ENCODE peak calls at places on chromosomes 5 and 9, in seven cellular contexts. One of them, this sample, is unnamed.

GRCh38 chr5:179023528-179024189 is at the start of gene ZNF879:
- DNase-seq in neuronal stem cell: peak
- DNase-seq in IMR-90: peak
- DNase-seq in H1: peak
- DNase-seq in mesendoderm: peak
- DNase-seq in trophoblast cell: peak
- DNase-seq in H9: peak
- DNase-seq in this sample: peak

GRCh38 chr9:127021664-127022337 is 100.6 kb downstream of the ANGPTL2 start:
- DNase-seq in neuronal stem cell: no peak
- DNase-seq in IMR-90: peak
- DNase-seq in H1: no peak
- DNase-seq in mesendoderm: no peak
- DNase-seq in trophoblast cell: peak
- DNase-seq in H9: no peak
- DNase-seq in this sample: peak

GRCh38 chr5:14165375-14166091 is 22.4 kb downstream of the TRIO start:
- DNase-seq in neuronal stem cell: no peak
- DNase-seq in IMR-90: peak
- DNase-seq in H1: no peak
- DNase-seq in mesendoderm: peak
- DNase-seq in trophoblast cell: peak
- DNase-seq in H9: no peak
- DNase-seq in this sample: peak

GRCh38 chr5:123696948-123697347 is 185.0 kb downstream of the CSNK1G3 start:
- DNase-seq in neuronal stem cell: no peak
- DNase-seq in IMR-90: peak
- DNase-seq in H1: no peak
- DNase-seq in mesendoderm: no peak
- DNase-seq in trophoblast cell: no peak
- DNase-seq in H9: no peak
- DNase-seq in this sample: peak

GRCh38 chr5:116557669-116558271 is 16.9 kb downstream of the SEMA6A start:
- DNase-seq in neuronal stem cell: no peak
- DNase-seq in IMR-90: peak
- DNase-seq in H1: no peak
- DNase-seq in mesendoderm: peak
- DNase-seq in trophoblast cell: peak
- DNase-seq in H9: no peak
- DNase-seq in this sample: peak

GRCh38 chr5:145237843-145238242 is 597.3 kb downstream of the PRELID2 start:
- DNase-seq in neuronal stem cell: peak
- DNase-seq in IMR-90: peak
- DNase-seq in H1: peak
- DNase-seq in mesendoderm: peak
- DNase-seq in trophoblast cell: peak
- DNase-seq in H9: peak
- DNase-seq in this sample: peak

GRCh38 chr5:159874308-159874707 is 42.0 kb upstream of the ADRA1B start:
- DNase-seq in neuronal stem cell: no peak
- DNase-seq in IMR-90: peak
- DNase-seq in H1: no peak
- DNase-seq in mesendoderm: no peak
- DNase-seq in trophoblast cell: no peak
- DNase-seq in H9: no peak
- DNase-seq in this sample: peak

GRCh38 chr5:28779161-28779754 is 1740.9 kb upstream of the CDH9 start:
- DNase-seq in neuronal stem cell: no peak
- DNase-seq in IMR-90: no peak
- DNase-seq in H1: no peak
- DNase-seq in mesendoderm: peak
- DNase-seq in trophoblast cell: no peak
- DNase-seq in H9: no peak
- DNase-seq in this sample: peak

GRCh38 chr5:91281409-91281808 is 101.7 kb downstream of the ARRDC3 start:
- DNase-seq in neuronal stem cell: no peak
- DNase-seq in IMR-90: peak
- DNase-seq in H1: no peak
- DNase-seq in mesendoderm: no peak
- DNase-seq in trophoblast cell: peak
- DNase-seq in H9: no peak
- DNase-seq in this sample: peak

GRCh38 chr5:35145671-35146317 is 84.5 kb downstream of the PRLR start:
- DNase-seq in neuronal stem cell: no peak
- DNase-seq in IMR-90: peak
- DNase-seq in H1: no peak
- DNase-seq in mesendoderm: peak
- DNase-seq in trophoblast cell: peak
- DNase-seq in H9: no peak
- DNase-seq in this sample: no peak

GRCh38 chr5:5221731-5222130 is 81.6 kb downstream of the ADAMTS16 start:
- DNase-seq in neuronal stem cell: no peak
- DNase-seq in IMR-90: peak
- DNase-seq in H1: no peak
- DNase-seq in mesendoderm: no peak
- DNase-seq in trophoblast cell: peak
- DNase-seq in H9: no peak
- DNase-seq in this sample: peak

GRCh38 chr5:157821822-157822622 is 36.9 kb downstream of the CLINT1 start:
- DNase-seq in neuronal stem cell: no peak
- DNase-seq in IMR-90: peak
- DNase-seq in H1: no peak
- DNase-seq in mesendoderm: no peak
- DNase-seq in trophoblast cell: peak
- DNase-seq in H9: no peak
- DNase-seq in this sample: peak

GRCh38 chr9:131411719-131412681 is 18.1 kb downstream of the PRRC2B start:
- DNase-seq in neuronal stem cell: no peak
- DNase-seq in IMR-90: no peak
- DNase-seq in H1: no peak
- DNase-seq in mesendoderm: no peak
- DNase-seq in trophoblast cell: peak
- DNase-seq in H9: no peak
- DNase-seq in this sample: no peak

GRCh38 chr5:943874-944620 is 51.4 kb downstream of the TRIP13 start:
- DNase-seq in neuronal stem cell: no peak
- DNase-seq in IMR-90: no peak
- DNase-seq in H1: no peak
- DNase-seq in mesendoderm: peak
- DNase-seq in trophoblast cell: no peak
- DNase-seq in H9: no peak
- DNase-seq in this sample: no peak

GRCh38 chr5:84382363-84383295 is 2.1 kb downstream of the EDIL3 start:
- DNase-seq in neuronal stem cell: peak
- DNase-seq in IMR-90: peak
- DNase-seq in H1: peak
- DNase-seq in mesendoderm: peak
- DNase-seq in trophoblast cell: peak
- DNase-seq in H9: peak
- DNase-seq in this sample: peak

GRCh38 chr5:116740771-116741170 is 166.1 kb upstream of the SEMA6A start:
- DNase-seq in neuronal stem cell: no peak
- DNase-seq in IMR-90: no peak
- DNase-seq in H1: no peak
- DNase-seq in mesendoderm: no peak
- DNase-seq in trophoblast cell: no peak
- DNase-seq in H9: no peak
- DNase-seq in this sample: no peak

GRCh38 chr9:95726756-95727155 is 148.7 kb upstream of the ERCC6L2 start:
- DNase-seq in neuronal stem cell: peak
- DNase-seq in IMR-90: peak
- DNase-seq in H1: no peak
- DNase-seq in mesendoderm: peak
- DNase-seq in trophoblast cell: peak
- DNase-seq in H9: no peak
- DNase-seq in this sample: peak

GRCh38 chr9:95731876-95732275 is 143.6 kb upstream of the ERCC6L2 start:
- DNase-seq in neuronal stem cell: no peak
- DNase-seq in IMR-90: no peak
- DNase-seq in H1: no peak
- DNase-seq in mesendoderm: no peak
- DNase-seq in trophoblast cell: no peak
- DNase-seq in H9: no peak
- DNase-seq in this sample: no peak

GRCh38 chr9:95727947-95728546 is 147.4 kb upstream of the ERCC6L2 start:
- DNase-seq in neuronal stem cell: no peak
- DNase-seq in IMR-90: no peak
- DNase-seq in H1: no peak
- DNase-seq in mesendoderm: no peak
- DNase-seq in trophoblast cell: no peak
- DNase-seq in H9: no peak
- DNase-seq in this sample: no peak

GRCh38 chr9:95729066-95729465 is 146.4 kb upstream of the ERCC6L2 start:
- DNase-seq in neuronal stem cell: no peak
- DNase-seq in IMR-90: no peak
- DNase-seq in H1: no peak
- DNase-seq in mesendoderm: no peak
- DNase-seq in trophoblast cell: no peak
- DNase-seq in H9: no peak
- DNase-seq in this sample: no peak

DNA sequence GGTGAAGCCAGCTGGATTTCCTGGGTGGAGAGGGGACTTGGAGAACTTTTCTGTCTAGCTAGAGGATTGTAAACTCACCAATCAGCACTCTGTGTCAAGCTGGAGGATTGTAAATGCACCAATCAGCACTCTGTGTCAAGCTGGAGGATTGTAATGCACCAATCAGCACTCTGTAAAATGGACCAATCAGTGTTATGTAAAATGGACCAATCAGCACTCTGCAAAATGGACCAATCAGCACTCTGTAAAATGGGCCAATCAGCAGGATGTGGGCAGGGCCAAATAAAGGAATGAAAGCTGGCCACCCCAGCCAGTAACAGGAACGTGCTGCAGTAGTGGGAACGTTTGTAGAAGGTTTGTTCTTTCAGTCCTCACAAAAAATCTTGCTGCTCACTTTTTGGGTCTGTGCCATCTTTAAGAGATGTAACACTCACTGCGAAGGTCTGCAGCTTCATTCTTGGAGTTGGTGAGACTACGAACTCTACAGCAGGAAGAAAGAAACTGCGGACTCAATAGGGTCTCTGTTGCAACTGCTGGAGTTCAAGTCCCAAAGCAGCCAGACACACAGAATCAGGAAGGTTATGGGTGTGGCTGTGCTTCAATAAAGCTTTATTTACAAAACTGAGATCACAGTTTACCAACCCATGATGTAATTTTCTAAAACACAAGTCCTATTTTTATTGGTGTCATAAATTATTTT is 145.7 kb upstream of the ERCC6L2 start:
- DNase-seq in neuronal stem cell: no peak
- DNase-seq in IMR-90: no peak
- DNase-seq in H1: no peak
- DNase-seq in mesendoderm: no peak
- DNase-seq in trophoblast cell: no peak
- DNase-seq in H9: no peak
- DNase-seq in this sample: no peak
- H3K23ac ChIP-seq in neuronal stem cell: no peak
- H3K23ac ChIP-seq in IMR-90: no peak
- H3K23ac ChIP-seq in H1: no peak
- H3K23ac ChIP-seq in mesendoderm: no peak
- H3K23ac ChIP-seq in trophoblast cell: no peak
- H3K23ac ChIP-seq in H9: no peak
- H3K23ac ChIP-seq in this sample: no peak

GRCh38 chr9:37425298-37425752 is 2.8 kb downstream of the GRHPR start:
- DNase-seq in neuronal stem cell: no peak
- DNase-seq in IMR-90: no peak
- DNase-seq in H1: no peak
- DNase-seq in mesendoderm: no peak
- DNase-seq in trophoblast cell: no peak
- DNase-seq in H9: no peak
- DNase-seq in this sample: no peak
- H2BK120ac ChIP-seq in neuronal stem cell: no peak
- H2BK120ac ChIP-seq in IMR-90: no peak
- H2BK120ac ChIP-seq in H1: no peak
- H2BK120ac ChIP-seq in mesendoderm: no peak
- H2BK120ac ChIP-seq in trophoblast cell: no peak
- H2BK120ac ChIP-seq in H9: no peak
- H2BK120ac ChIP-seq in this sample: no peak

GRCh38 chr9:97994695-97995094 is 11.6 kb downstream of the ANP32B start:
- DNase-seq in neuronal stem cell: no peak
- DNase-seq in IMR-90: no peak
- DNase-seq in H1: no peak
- DNase-seq in mesendoderm: no peak
- DNase-seq in trophoblast cell: no peak
- DNase-seq in H9: no peak
- DNase-seq in this sample: no peak
- H2AK5ac ChIP-seq in neuronal stem cell: no peak
- H2AK5ac ChIP-seq in IMR-90: no peak
- H2AK5ac ChIP-seq in H1: no peak
- H2AK5ac ChIP-seq in mesendoderm: no peak
- H2AK5ac ChIP-seq in trophoblast cell: no peak
- H2AK5ac ChIP-seq in H9: no peak
- H2AK5ac ChIP-seq in this sample: no peak

GRCh38 chr9:132946624-132947295 is 2.3 kb upstream of the TSC1 start:
- DNase-seq in neuronal stem cell: peak
- DNase-seq in IMR-90: peak
- DNase-seq in H1: no peak
- DNase-seq in mesendoderm: peak
- DNase-seq in trophoblast cell: no peak
- DNase-seq in H9: peak
- DNase-seq in this sample: peak
- H3K23ac ChIP-seq in neuronal stem cell: no peak
- H3K23ac ChIP-seq in IMR-90: peak
- H3K23ac ChIP-seq in H1: no peak
- H3K23ac ChIP-seq in mesendoderm: no peak
- H3K23ac ChIP-seq in trophoblast cell: no peak
- H3K23ac ChIP-seq in H9: no peak
- H3K23ac ChIP-seq in this sample: no peak

This sample was measured in mesenchymal stem cell.